ENCODE peak calls at places on chromosomes 7 and 10, in eight cellular contexts. One of them, this sample, is unnamed.

GRCh38 chr10:1197384-1197783 is 141.2 kb downstream of the WDR37 start:
- DNase-seq in HFF-Myc: no peak
- DNase-seq in hepatocyte: peak; percentile 45
- DNase-seq in AG04450: no peak
- DNase-seq in astrocyte of the cerebellum: no peak
- DNase-seq in A549: no peak
- DNase-seq in fibroblast of the aortic adventitia: no peak
- DNase-seq in heart right ventricle: no peak
- DNase-seq in this sample: no peak

GRCh38 chr10:47101807-47102206 is 190.6 kb downstream of the PTPN20 start:
- DNase-seq in HFF-Myc: no peak
- DNase-seq in hepatocyte: no peak
- DNase-seq in AG04450: no peak
- DNase-seq in astrocyte of the cerebellum: no peak
- DNase-seq in A549: no peak
- DNase-seq in fibroblast of the aortic adventitia: peak; percentile 22
- DNase-seq in heart right ventricle: no peak
- DNase-seq in this sample: no peak

GRCh38 chr10:3532644-3533043 is 252.4 kb downstream of the KLF6 start:
- DNase-seq in HFF-Myc: no peak
- DNase-seq in hepatocyte: no peak
- DNase-seq in AG04450: no peak
- DNase-seq in astrocyte of the cerebellum: no peak
- DNase-seq in A549: peak; percentile 37
- DNase-seq in fibroblast of the aortic adventitia: no peak
- DNase-seq in heart right ventricle: no peak
- DNase-seq in this sample: no peak

GRCh38 chr7:1027285-1028043 is 16.9 kb upstream of the GPR146 start:
- DNase-seq in HFF-Myc: no peak
- DNase-seq in hepatocyte: peak; percentile 46
- DNase-seq in AG04450: peak; percentile 10
- DNase-seq in astrocyte of the cerebellum: no peak
- DNase-seq in A549: no peak
- DNase-seq in fibroblast of the aortic adventitia: peak; percentile 48
- DNase-seq in heart right ventricle: no peak
- DNase-seq in this sample: no peak

GRCh38 chr10:95697429-95697828 is 3.7 kb upstream of the TCTN3 start:
- DNase-seq in HFF-Myc: no peak
- DNase-seq in hepatocyte: no peak
- DNase-seq in AG04450: no peak
- DNase-seq in astrocyte of the cerebellum: no peak
- DNase-seq in A549: no peak
- DNase-seq in fibroblast of the aortic adventitia: no peak
- DNase-seq in heart right ventricle: no peak
- DNase-seq in this sample: no peak

GRCh38 chr10:114720685-114721278 is 62.7 kb upstream of the ABLIM1 start:
- DNase-seq in HFF-Myc: no peak
- DNase-seq in hepatocyte: no peak
- DNase-seq in AG04450: no peak
- DNase-seq in astrocyte of the cerebellum: no peak
- DNase-seq in A549: no peak
- DNase-seq in fibroblast of the aortic adventitia: no peak
- DNase-seq in heart right ventricle: no peak
- DNase-seq in this sample: no peak

GRCh38 chr7:1201916-1202315 is 30.8 kb upstream of the UNCX start:
- DNase-seq in HFF-Myc: no peak
- DNase-seq in hepatocyte: no peak
- DNase-seq in AG04450: no peak
- DNase-seq in astrocyte of the cerebellum: no peak
- DNase-seq in A549: no peak
- DNase-seq in fibroblast of the aortic adventitia: no peak
- DNase-seq in heart right ventricle: no peak
- DNase-seq in this sample: no peak

GRCh38 chr7:8441106-8441590 is 7.7 kb downstream of the NXPH1 start:
- DNase-seq in HFF-Myc: no peak
- DNase-seq in hepatocyte: no peak
- DNase-seq in AG04450: no peak
- DNase-seq in astrocyte of the cerebellum: no peak
- DNase-seq in A549: no peak
- DNase-seq in fibroblast of the aortic adventitia: no peak
- DNase-seq in heart right ventricle: no peak
- DNase-seq in this sample: no peak

GRCh38 chr10:16483241-16483917 is 38.3 kb downstream of the C1QL3 start:
- DNase-seq in HFF-Myc: no peak
- DNase-seq in hepatocyte: no peak
- DNase-seq in AG04450: no peak
- DNase-seq in astrocyte of the cerebellum: no peak
- DNase-seq in A549: no peak
- DNase-seq in fibroblast of the aortic adventitia: no peak
- DNase-seq in heart right ventricle: no peak
- DNase-seq in this sample: no peak

GRCh38 chr7:149790146-149790548 is 16.8 kb upstream of the ZNF467 start:
- DNase-seq in HFF-Myc: no peak
- DNase-seq in hepatocyte: peak; percentile 63
- DNase-seq in AG04450: no peak
- DNase-seq in astrocyte of the cerebellum: no peak
- DNase-seq in A549: no peak
- DNase-seq in fibroblast of the aortic adventitia: no peak
- DNase-seq in heart right ventricle: peak; percentile 61
- DNase-seq in this sample: no peak

GRCh38 chr7:44587843-44588711 is 6.0 kb upstream of the TMED4 start:
- DNase-seq in HFF-Myc: peak; percentile 56
- DNase-seq in hepatocyte: peak; percentile 64
- DNase-seq in AG04450: no peak
- DNase-seq in astrocyte of the cerebellum: peak; percentile 60
- DNase-seq in A549: no peak
- DNase-seq in fibroblast of the aortic adventitia: peak; percentile 83
- DNase-seq in heart right ventricle: no peak
- DNase-seq in this sample: no peak

GRCh38 chr7:26857534-26858228 is 6.7 kb downstream of the SKAP2 start:
- DNase-seq in HFF-Myc: no peak
- DNase-seq in hepatocyte: peak; percentile 7
- DNase-seq in AG04450: peak; percentile 34
- DNase-seq in astrocyte of the cerebellum: no peak
- DNase-seq in A549: no peak
- DNase-seq in fibroblast of the aortic adventitia: no peak
- DNase-seq in heart right ventricle: no peak
- DNase-seq in this sample: no peak

GRCh38 chr10:116610443-116611152 is 10.2 kb upstream of the PNLIPRP2 start:
- DNase-seq in HFF-Myc: no peak
- DNase-seq in hepatocyte: no peak
- DNase-seq in AG04450: no peak
- DNase-seq in astrocyte of the cerebellum: no peak
- DNase-seq in A549: no peak
- DNase-seq in fibroblast of the aortic adventitia: no peak
- DNase-seq in heart right ventricle: no peak
- DNase-seq in this sample: no peak

GRCh38 chr10:93821051-93821772 is 63.5 kb downstream of the LGI1 start:
- DNase-seq in HFF-Myc: no peak
- DNase-seq in hepatocyte: peak; percentile 36
- DNase-seq in AG04450: no peak
- DNase-seq in astrocyte of the cerebellum: peak; percentile 27
- DNase-seq in A549: peak; percentile 10
- DNase-seq in fibroblast of the aortic adventitia: peak; percentile 71
- DNase-seq in heart right ventricle: no peak
- DNase-seq in this sample: no peak

GRCh38 chr10:124377101-124377500 is 41.6 kb downstream of the OAT start:
- DNase-seq in HFF-Myc: no peak
- DNase-seq in hepatocyte: no peak
- DNase-seq in AG04450: no peak
- DNase-seq in astrocyte of the cerebellum: no peak
- DNase-seq in A549: no peak
- DNase-seq in fibroblast of the aortic adventitia: no peak
- DNase-seq in heart right ventricle: no peak
- DNase-seq in this sample: no peak

GRCh38 chr7:105734233-105734632 is 142.2 kb downstream of the ATXN7L1 start:
- DNase-seq in HFF-Myc: no peak
- DNase-seq in hepatocyte: peak; percentile 24
- DNase-seq in AG04450: peak; percentile 3
- DNase-seq in astrocyte of the cerebellum: no peak
- DNase-seq in A549: no peak
- DNase-seq in fibroblast of the aortic adventitia: peak; percentile 18
- DNase-seq in heart right ventricle: no peak
- DNase-seq in this sample: no peak

GRCh38 chr7:29306276-29307036 is 111.9 kb downstream of the CHN2 start:
- DNase-seq in HFF-Myc: no peak
- DNase-seq in hepatocyte: no peak
- DNase-seq in AG04450: no peak
- DNase-seq in astrocyte of the cerebellum: no peak
- DNase-seq in A549: no peak
- DNase-seq in fibroblast of the aortic adventitia: no peak
- DNase-seq in heart right ventricle: no peak
- DNase-seq in this sample: no peak

GRCh38 chr7:3028071-3028766 is 15.4 kb downstream of the CARD11 start:
- DNase-seq in HFF-Myc: peak; percentile 4
- DNase-seq in hepatocyte: peak; percentile 53
- DNase-seq in AG04450: no peak
- DNase-seq in astrocyte of the cerebellum: peak; percentile 1
- DNase-seq in A549: peak; percentile 64
- DNase-seq in fibroblast of the aortic adventitia: peak; percentile 21
- DNase-seq in heart right ventricle: no peak
- DNase-seq in this sample: peak; percentile 30
- H3K4me3 ChIP-seq in HFF-Myc: no peak overlapping the region
- H3K4me3 ChIP-seq in hepatocyte: no peak overlapping the region
- H3K4me3 ChIP-seq in AG04450: peak overlapping the region; percentile 31
- H3K4me3 ChIP-seq in astrocyte of the cerebellum: no peak overlapping the region
- H3K4me3 ChIP-seq in A549: no peak overlapping the region
- H3K4me3 ChIP-seq in fibroblast of the aortic adventitia: peak overlapping the region; percentile 33
- H3K4me3 ChIP-seq in heart right ventricle: no peak overlapping the region
- H3K4me3 ChIP-seq in this sample: peak overlapping the region; percentile 14

GRCh38 chr10:29105516-29106215 is 183.2 kb upstream of the LYZL1 start:
- DNase-seq in HFF-Myc: no peak
- DNase-seq in hepatocyte: peak; percentile 40
- DNase-seq in AG04450: peak; percentile 37
- DNase-seq in astrocyte of the cerebellum: peak; percentile 63
- DNase-seq in A549: peak; percentile 52
- DNase-seq in fibroblast of the aortic adventitia: peak; percentile 93
- DNase-seq in heart right ventricle: no peak
- DNase-seq in this sample: peak; percentile 12
- TF ChIP-seq CTCF in HFF-Myc: no peak
- TF ChIP-seq CTCF in hepatocyte: no peak
- TF ChIP-seq CTCF in AG04450: no peak
- TF ChIP-seq CTCF in astrocyte of the cerebellum: no peak
- TF ChIP-seq CTCF in A549: no peak
- TF ChIP-seq CTCF in fibroblast of the aortic adventitia: no peak
- TF ChIP-seq CTCF in heart right ventricle: no peak
- TF ChIP-seq CTCF in this sample: no peak

GRCh38 chr7:98203964-98204605 is 7.2 kb upstream of the BHLHA15 start:
- DNase-seq in HFF-Myc: no peak
- DNase-seq in hepatocyte: no peak
- DNase-seq in AG04450: no peak
- DNase-seq in astrocyte of the cerebellum: no peak
- DNase-seq in A549: no peak
- DNase-seq in fibroblast of the aortic adventitia: no peak
- DNase-seq in heart right ventricle: no peak
- DNase-seq in this sample: no peak
- H3K4me3 ChIP-seq in HFF-Myc: no peak overlapping the region
- H3K4me3 ChIP-seq in hepatocyte: no peak overlapping the region
- H3K4me3 ChIP-seq in AG04450: no peak overlapping the region
- H3K4me3 ChIP-seq in astrocyte of the cerebellum: no peak overlapping the region
- H3K4me3 ChIP-seq in A549: no peak overlapping the region
- H3K4me3 ChIP-seq in fibroblast of the aortic adventitia: no peak overlapping the region
- H3K4me3 ChIP-seq in heart right ventricle: no peak overlapping the region
- H3K4me3 ChIP-seq in this sample: no peak overlapping the region

DNA sequence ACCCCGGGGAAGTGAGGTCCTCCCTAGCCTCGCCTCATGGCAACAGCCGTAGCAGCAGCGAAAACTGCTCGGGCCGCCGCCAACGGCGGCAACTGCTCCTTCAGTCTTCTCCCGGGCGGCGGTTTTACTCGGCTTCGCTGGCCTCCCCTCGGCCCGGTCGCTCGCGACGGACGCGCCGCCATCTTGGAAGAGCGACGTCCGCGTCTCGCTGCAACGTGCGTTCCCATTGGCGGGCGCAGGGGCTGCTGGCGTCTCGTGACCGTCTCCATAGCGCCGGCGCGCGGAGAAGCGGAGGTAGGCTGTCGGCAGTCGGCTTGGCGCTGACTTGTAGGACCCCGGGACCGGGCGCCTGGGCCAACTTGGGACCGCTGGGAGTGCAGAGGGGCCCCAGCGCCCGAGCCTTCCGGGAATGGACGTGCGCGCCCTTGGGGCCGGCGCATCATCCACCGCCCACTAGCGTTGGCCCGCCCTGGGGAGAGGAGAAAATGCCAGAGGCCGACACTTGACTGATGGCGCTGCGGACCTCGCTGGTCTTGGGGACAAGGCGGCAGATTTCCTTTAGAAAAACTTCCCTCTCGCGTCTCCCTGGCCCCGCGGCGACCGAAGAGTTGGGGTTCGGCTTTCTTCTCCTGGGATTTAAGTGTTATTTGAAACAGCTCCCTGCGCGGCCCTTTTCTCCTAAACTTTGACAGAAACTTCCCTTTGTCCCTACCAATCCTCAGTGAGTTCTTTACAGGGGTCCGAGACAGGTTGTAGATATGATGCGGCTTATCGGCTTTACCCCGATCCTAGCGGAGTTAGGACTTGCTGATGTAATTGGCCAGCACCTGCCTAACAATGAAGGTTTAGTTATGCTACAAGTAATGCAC is at the start of gene SNX13:
- DNase-seq in HFF-Myc: peak; percentile 52
- DNase-seq in hepatocyte: peak; percentile 97
- DNase-seq in AG04450: peak; percentile 74
- DNase-seq in astrocyte of the cerebellum: peak; percentile 81
- DNase-seq in A549: peak; percentile 89
- DNase-seq in fibroblast of the aortic adventitia: peak; percentile 89
- DNase-seq in heart right ventricle: peak; percentile 94
- DNase-seq in this sample: no peak
- TF ChIP-seq CTCF in HFF-Myc: no peak
- TF ChIP-seq CTCF in hepatocyte: peak; percentile 32
- TF ChIP-seq CTCF in AG04450: peak; percentile 27
- TF ChIP-seq CTCF in astrocyte of the cerebellum: peak; percentile 43
- TF ChIP-seq CTCF in A549: peak; percentile 27
- TF ChIP-seq CTCF in fibroblast of the aortic adventitia: peak; percentile 31
- TF ChIP-seq CTCF in heart right ventricle: peak; percentile 66
- TF ChIP-seq CTCF in this sample: peak; percentile 16

GRCh38 chr7:4706384-4707032 is 24.4 kb downstream of the FOXK1 start:
- DNase-seq in HFF-Myc: no peak
- DNase-seq in hepatocyte: no peak
- DNase-seq in AG04450: no peak
- DNase-seq in astrocyte of the cerebellum: no peak
- DNase-seq in A549: no peak
- DNase-seq in fibroblast of the aortic adventitia: no peak
- DNase-seq in heart right ventricle: no peak
- DNase-seq in this sample: no peak
- H3K4me3 ChIP-seq in HFF-Myc: no peak overlapping the region
- H3K4me3 ChIP-seq in hepatocyte: no peak overlapping the region
- H3K4me3 ChIP-seq in AG04450: no peak overlapping the region
- H3K4me3 ChIP-seq in astrocyte of the cerebellum: no peak overlapping the region
- H3K4me3 ChIP-seq in A549: no peak overlapping the region
- H3K4me3 ChIP-seq in fibroblast of the aortic adventitia: no peak overlapping the region
- H3K4me3 ChIP-seq in heart right ventricle: no peak overlapping the region
- H3K4me3 ChIP-seq in this sample: no peak overlapping the region

GRCh38 chr10:129929343-129930297 is 34.5 kb downstream of the EBF3 start:
- DNase-seq in HFF-Myc: no peak
- DNase-seq in hepatocyte: no peak
- DNase-seq in AG04450: no peak
- DNase-seq in astrocyte of the cerebellum: no peak
- DNase-seq in A549: no peak
- DNase-seq in fibroblast of the aortic adventitia: no peak
- DNase-seq in heart right ventricle: no peak
- DNase-seq in this sample: no peak
- TF ChIP-seq CTCF in HFF-Myc: no peak
- TF ChIP-seq CTCF in hepatocyte: no peak
- TF ChIP-seq CTCF in AG04450: no peak
- TF ChIP-seq CTCF in astrocyte of the cerebellum: no peak
- TF ChIP-seq CTCF in A549: no peak
- TF ChIP-seq CTCF in fibroblast of the aortic adventitia: peak; percentile 32
- TF ChIP-seq CTCF in heart right ventricle: peak; percentile 21
- TF ChIP-seq CTCF in this sample: no peak